ENCODE peak calls at places on chromosomes 13 and 19, in six cellular contexts. S is OCI-LY7, K is GM23338, C is PC-9, Q is SK-N-SH, B is HCT116. P is an unnamed sample.

GRCh38 chr13:44237276-44237767 is 136.3 kb upstream of the SERP2 start:
- DNase-seq in C (peak; percentile 25), K (no peak), S (no peak), Q (peak; percentile 24), B (no peak), P (peak; percentile 43)

GRCh38 chr19:36041831-36042230 is 9.2 kb upstream of the CLIP3 start:
- DNase-seq in Q (no peak), B (no peak), S (no peak), K (peak; percentile 57), C (peak; percentile 36), P (peak; percentile 9)

GRCh38 chr13:74134777-74135305 is 637 bp upstream of the KLF12 start:
- DNase-seq in S (peak; percentile 60), K (no peak), Q (peak; percentile 84), C (peak; percentile 71), B (no peak), P (peak; percentile 51)

GRCh38 chr13:97249093-97249787 is 27.1 kb downstream of the MBNL2 start:
- DNase-seq in K (no peak), Q (no peak), C (no peak), B (no peak), S (no peak), P (no peak)

GRCh38 chr19:4108767-4109625 is 14.9 kb downstream of the MAP2K2 start:
- DNase-seq in C (no peak), S (no peak), K (no peak), Q (no peak), B (no peak), P (no peak)

GRCh38 chr13:79405501-79405830 is 589 bp downstream of the RBM26 start:
- DNase-seq in C (no peak), B (no peak), Q (no peak), K (peak; percentile 44), S (no peak), P (no peak)

GRCh38 chr19:29528350-29528945 is 2.7 kb downstream of the VSTM2B start:
- DNase-seq in B (peak; percentile 31), C (no peak), Q (peak; percentile 94), K (peak; percentile 90), S (peak; percentile 50), P (peak; percentile 63)

GRCh38 chr19:29384676-29385075 is 141.1 kb upstream of the VSTM2B start:
- DNase-seq in B (no peak), Q (no peak), C (no peak), K (peak; percentile 41), S (no peak), P (no peak)

GRCh38 chr19:43765109-43765876 is 10.5 kb upstream of the SMG9 start:
- DNase-seq in K (no peak), B (peak; percentile 93), S (peak; percentile 88), C (peak; percentile 90), Q (no peak), P (peak; percentile 96)

GRCh38 chr13:79246575-79246949 is 159.5 kb downstream of the RBM26 start:
- DNase-seq in C (no peak), S (peak; percentile 34), K (no peak), Q (no peak), B (no peak), P (peak; percentile 18)

GRCh38 chr19:29504454-29504853 is 21.3 kb upstream of the VSTM2B start:
- DNase-seq in B (no peak), Q (no peak), S (no peak), C (no peak), K (no peak), P (no peak)

GRCh38 chr13:31276386-31276785 is 76.6 kb downstream of the B3GLCT start:
- DNase-seq in B (no peak), C (no peak), Q (no peak), S (no peak), K (no peak), P (no peak)

GRCh38 chr19:10654610-10655456 is 687 bp downstream of the ILF3 start:
- DNase-seq in C (peak; percentile 36), S (peak; percentile 71), B (no peak), K (peak; percentile 95), Q (peak; percentile 95), P (peak; percentile 59)

GRCh38 chr13:49053215-49053614 is 77.5 kb downstream of the FNDC3A start:
- DNase-seq in B (no peak), Q (no peak), K (no peak), C (no peak), S (no peak), P (no peak)

GRCh38 chr19:3095375-3096191 is 1.4 kb downstream of the GNA11 start:
- DNase-seq in B (no peak), S (no peak), C (no peak), Q (no peak), K (peak; percentile 92), P (peak; percentile 19)

GRCh38 chr13:100149389-100149788 is 60.5 kb downstream of the PCCA start:
- DNase-seq in K (no peak), B (no peak), Q (no peak), C (no peak), S (no peak), P (no peak)

GRCh38 chr19:50233308-50233910 is 30.0 kb downstream of the MYH14 start:
- DNase-seq in B (no peak), C (no peak), S (no peak), Q (no peak), K (no peak), P (no peak)

GRCh38 chr13:30235206-30235605 is 72.1 kb downstream of the KATNAL1 start:
- DNase-seq in Q (no peak), K (no peak), B (no peak), C (no peak), S (no peak), P (no peak)

GRCh38 chr13:30690282-30691188 is 44.8 kb upstream of the ALOX5AP start:
- DNase-seq in S (peak; percentile 73), C (peak; percentile 26), Q (no peak), K (no peak), B (no peak), P (peak; percentile 23)

GRCh38 chr19:10238172-10238783 is 7.1 kb upstream of the S1PR2 start:
- DNase-seq in B (no peak), C (no peak), K (no peak), S (peak; percentile 56), Q (no peak), P (peak; percentile 77)

GRCh38 chr13:79227418-79227817 is 178.6 kb downstream of the RBM26 start:
- DNase-seq in B (no peak), C (no peak), Q (no peak), S (no peak), K (no peak), P (no peak)

GRCh38 chr13:46184277-46184699 is 2.3 kb upstream of the LCP1 start:
- DNase-seq in K (peak; percentile 81), Q (peak; percentile 24), B (peak; percentile 28), S (peak; percentile 87), C (no peak), P (peak; percentile 43)

GRCh38 chr19:2691951-2692350 is 10.5 kb downstream of the GNG7 start:
- DNase-seq in S (no peak), K (no peak), B (no peak), C (no peak), Q (no peak), P (no peak)

GRCh38 chr13:18936104-18936503 is 245.5 kb downstream of the TUBA3C start:
- DNase-seq in B (no peak), S (no peak), C (no peak), Q (no peak), K (no peak), P (no peak)

GRCh38 chr13:103203750-103204330 is 137.6 kb upstream of the SLC10A2 start:
- DNase-seq in B (no peak), C (no peak), S (no peak), Q (no peak), K (no peak), P (no peak)

GRCh38 chr13:95660981-95661581 is 15.9 kb upstream of the DNAJC3 start:
- DNase-seq in Q (peak; percentile 39), B (peak; percentile 28), C (no peak), S (peak; percentile 36), K (peak; percentile 74), P (peak; percentile 64)

GRCh38 chr19:8302734-8303133 is 5.4 kb downstream of the CD320 start:
- DNase-seq in Q (no peak), B (no peak), S (no peak), C (no peak), K (no peak), P (no peak)

GRCh38 chr13:50531917-50532899 is 311.3 kb downstream of the DLEU7 start:
- DNase-seq in B (peak; percentile 10), C (no peak), Q (peak; percentile 17), K (no peak), S (peak; percentile 31), P (peak; percentile 55)

GRCh38 chr19:40303765-40304164 is 18.6 kb upstream of the AKT2 start:
- DNase-seq in Q (no peak), S (no peak), C (no peak), K (no peak), B (no peak), P (no peak)

GRCh38 chr13:39506559-39507390 is 96.2 kb downstream of the LHFPL6 start:
- DNase-seq in Q (no peak), B (no peak), S (peak; percentile 51), C (no peak), K (peak; percentile 43), P (peak; percentile 29)
- H3K9me2 ChIP-seq in Q (no peaks in the 10 kb centered on the region), B (no peaks in the 10 kb centered on the region), S (no peaks in the 10 kb centered on the region), C (no peaks in the 10 kb centered on the region), K (no peaks in the 10 kb centered on the region), P (no peaks in the 10 kb centered on the region)

GRCh38 chr19:13838943-13839192 is 38.1 kb upstream of the NANOS3 start:
- DNase-seq in S (no peak), K (no peak), Q (peak; percentile 84), C (no peak), B (no peak), P (no peak)
- H4K20me1 ChIP-seq in S (no peaks in the 10 kb centered on the region), K (no peaks in the 10 kb centered on the region), Q (peaks cover 86% of the 10 kb centered on the region), C (peaks cover 53% of the 10 kb centered on the region), B (peaks cover 12% of the 10 kb centered on the region), P (peaks cover 47% of the 10 kb centered on the region)

GRCh38 chr13:62920181-62920580 is 1504.5 kb upstream of the PCDH20 start:
- DNase-seq in S (no peak), K (no peak), C (no peak), B (no peak), Q (no peak), P (no peak)

GRCh38 chr13:62924395-62924794 is 1508.7 kb upstream of the PCDH20 start:
- DNase-seq in Q (peak; percentile 11), S (no peak), B (no peak), K (no peak), C (no peak), P (no peak)

DNA sequence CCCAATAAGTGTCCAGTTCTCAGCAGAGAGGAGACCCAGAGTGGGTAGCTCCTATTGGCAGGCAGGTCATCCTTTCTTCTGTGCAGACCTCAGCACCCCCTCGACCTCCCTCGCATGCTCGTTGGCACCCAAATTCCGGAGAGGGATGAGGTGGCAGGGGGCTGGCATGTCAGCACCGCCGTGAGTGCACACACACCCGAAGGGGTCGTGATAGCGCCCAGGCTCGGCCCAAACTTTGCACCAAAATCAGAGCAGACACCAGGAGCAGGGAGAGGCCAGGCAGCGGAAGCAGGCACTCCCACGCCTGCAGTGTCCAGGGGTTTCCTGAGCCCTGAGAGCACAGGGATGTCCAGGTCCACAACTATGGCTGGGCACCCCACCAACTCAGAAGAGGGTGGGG is 1503.8 kb upstream of the PCDH20 start:
- DNase-seq in S (no peak), K (no peak), C (no peak), B (no peak), Q (no peak), P (no peak)
- H3K9me2 ChIP-seq in S (no peaks in the 10 kb centered on the region), K (no peaks in the 10 kb centered on the region), C (no peaks in the 10 kb centered on the region), B (no peaks in the 10 kb centered on the region), Q (no peaks in the 10 kb centered on the region), P (no peaks in the 10 kb centered on the region)

DNA sequence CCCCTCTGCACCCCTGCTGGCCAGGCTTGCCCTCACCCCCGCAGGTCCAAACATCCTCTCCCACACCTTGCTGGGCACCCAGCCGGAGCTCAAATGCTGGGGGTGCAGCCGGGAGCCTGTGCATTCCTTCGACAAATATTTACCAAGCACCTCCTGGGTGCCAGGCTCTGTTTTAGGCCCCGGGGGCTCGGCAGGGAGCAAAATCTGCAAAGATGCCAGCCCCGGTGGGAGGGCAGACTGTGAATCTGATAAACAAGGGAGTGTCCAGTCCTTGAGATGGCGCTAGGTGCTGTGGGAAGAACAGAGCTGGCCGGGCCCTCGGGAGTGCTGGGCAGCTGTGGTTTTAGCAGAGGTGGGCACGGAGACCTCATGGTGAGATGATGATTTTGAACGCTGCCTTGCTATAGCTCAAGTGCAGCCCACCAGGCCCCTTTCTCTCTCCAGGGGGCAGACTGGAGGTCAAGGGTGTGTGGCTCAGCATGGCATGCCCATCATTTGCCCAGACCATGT is 10.6 kb downstream of the NFIX start:
- DNase-seq in C (no peak), S (no peak), Q (peak; percentile 20), B (no peak), K (no peak), P (no peak)
- H4K20me1 ChIP-seq in C (no peaks in the 10 kb centered on the region), S (no peaks in the 10 kb centered on the region), Q (peaks cover 10% of the 10 kb centered on the region), B (no peaks in the 10 kb centered on the region), K (no peaks in the 10 kb centered on the region), P (peaks cover 7% of the 10 kb centered on the region)

P was measured in PC-3.